ENCODE peak calls at places on chromosomes 3 and 15, in four cellular contexts. Q is H1, B is K562, Y is GM12878. T is an unnamed sample.

GRCh38 chr3:120459196-120459595 is 8.4 kb upstream of the FSTL1 start:
- DNase-seq in Y (no peak), Q (no peak), B (no peak), T (no peak)

GRCh38 chr3:33525232-33525631 is 85.0 kb upstream of the UBP1 start:
- DNase-seq in Y (no peak), B (no peak), Q (no peak), T (no peak)

GRCh38 chr15:67331676-67332075 is 77.1 kb downstream of the IQCH start:
- DNase-seq in B (no peak), Q (no peak), Y (no peak), T (no peak)

GRCh38 chr3:13108861-13109260 is 35.6 kb upstream of the IQSEC1 start:
- DNase-seq in B (no peak), Q (no peak), Y (no peak), T (no peak)

GRCh38 chr3:10242182-10243065 is 5.8 kb upstream of the TATDN2 start:
- DNase-seq in Y (no peak), B (no peak), Q (no peak), T (no peak)

GRCh38 chr3:184774996-184775715 is 36.8 kb upstream of the VPS8 start:
- DNase-seq in B (no peak), Q (no peak), Y (no peak), T (no peak)

GRCh38 chr3:14177580-14178246 is 688 bp downstream of the XPC start:
- DNase-seq in Y (no peak), Q (no peak), B (no peak), T (no peak)

GRCh38 chr3:139309046-139309660 is 34.7 kb upstream of the MRPS22 start:
- DNase-seq in Y (no peak), B (no peak), Q (no peak), T (no peak)

GRCh38 chr15:74037171-74038117 is 42.9 kb downstream of the PML start:
- DNase-seq in Y (no peak), B (no peak), Q (no peak), T (no peak)

GRCh38 chr3:150248116-150248864 is 159.8 kb upstream of the TSC22D2 start:
- DNase-seq in Q (no peak), Y (no peak), B (no peak), T (no peak)
- TF ChIP-seq NRF1 in Q (no peak), Y (no peak), B (no peak), T (no peak)

DNA sequence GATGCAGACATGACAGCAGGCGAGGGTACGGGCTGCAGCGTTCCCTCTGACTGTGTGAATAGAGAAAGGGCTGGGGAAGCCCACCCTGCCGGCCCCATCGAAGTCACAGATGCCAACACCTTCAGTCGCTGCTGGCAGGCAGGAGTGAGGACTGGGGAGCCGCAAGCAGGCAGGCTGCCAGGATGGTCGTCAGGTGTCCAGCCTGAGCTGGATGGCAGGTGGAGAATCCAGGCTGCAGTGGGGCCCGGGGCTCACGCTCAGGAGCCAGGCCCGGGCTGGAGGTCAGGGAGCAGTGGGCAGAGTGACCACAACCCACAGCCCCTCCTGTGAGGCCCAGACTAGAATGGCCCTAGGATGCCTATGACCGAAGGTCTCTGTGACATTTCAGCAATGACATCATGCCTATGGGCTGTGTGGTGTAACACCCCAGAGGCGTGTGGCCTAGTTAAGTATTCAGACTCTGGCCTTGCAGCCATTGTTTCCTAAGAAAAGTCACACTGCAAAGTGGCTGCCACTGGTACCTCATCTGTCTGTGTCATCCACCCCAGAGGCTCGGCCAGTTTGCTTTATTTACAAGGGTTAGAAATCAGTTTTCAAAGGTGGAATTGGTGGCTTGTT is 15.7 kb downstream of the PRR23E start:
- DNase-seq in Q (no peak), Y (no peak), B (no peak), T (no peak)
- TF ChIP-seq NRF1 in Q (no peak), Y (no peak), B (no peak), T (no peak)

GRCh38 chr15:68820589-68821189 is at the start of gene ANP32A:
- DNase-seq in Q (peak; percentile 99), B (peak; percentile 99), Y (peak; percentile 62), T (peak; percentile 100)

GRCh38 chr15:68818671-68819450 is 1.8 kb downstream of the ANP32A start:
- DNase-seq in Q (peak; percentile 70), B (peak; percentile 51), Y (no peak), T (peak; percentile 74)

GRCh38 chr15:68818088-68818670 is 2.5 kb downstream of the ANP32A start:
- DNase-seq in Q (peak; percentile 79), B (peak; percentile 60), Y (no peak), T (peak; percentile 87)

GRCh38 chr15:68820205-68820588 is 498 bp downstream of the ANP32A start:
- DNase-seq in Q (no peak), Y (no peak), B (no peak), T (no peak)

GRCh38 chr15:68819451-68820204 is 1.1 kb downstream of the ANP32A start:
- DNase-seq in Y (no peak), B (no peak), Q (no peak), T (peak; percentile 56)
- TF ChIP-seq NRF1 in Y (no peak), B (no peak), Q (no peak), T (no peak)

GRCh38 chr3:50529996-50530706 is 26.7 kb upstream of the CACNA2D2 start:
- DNase-seq in Q (peak; percentile 68), Y (no peak), B (no peak), T (no peak)
- TF ChIP-seq NRF1 in Q (no peak), Y (no peak), B (no peak), T (no peak)

GRCh38 chr3:42224178-42224577 is 41.8 kb downstream of the CCK start:
- DNase-seq in B (no peak), Q (no peak), Y (no peak), T (no peak)

GRCh38 chr3:42226470-42227425 is 39.2 kb downstream of the CCK start:
- DNase-seq in B (peak; percentile 42), Y (no peak), Q (no peak), T (no peak)

GRCh38 chr3:42222942-42223693 is 42.9 kb downstream of the CCK start:
- DNase-seq in Q (no peak), Y (no peak), B (no peak), T (no peak)

GRCh38 chr3:42225486-42226363 is 40.3 kb downstream of the CCK start:
- DNase-seq in Q (no peak), Y (no peak), B (no peak), T (no peak)

DNA sequence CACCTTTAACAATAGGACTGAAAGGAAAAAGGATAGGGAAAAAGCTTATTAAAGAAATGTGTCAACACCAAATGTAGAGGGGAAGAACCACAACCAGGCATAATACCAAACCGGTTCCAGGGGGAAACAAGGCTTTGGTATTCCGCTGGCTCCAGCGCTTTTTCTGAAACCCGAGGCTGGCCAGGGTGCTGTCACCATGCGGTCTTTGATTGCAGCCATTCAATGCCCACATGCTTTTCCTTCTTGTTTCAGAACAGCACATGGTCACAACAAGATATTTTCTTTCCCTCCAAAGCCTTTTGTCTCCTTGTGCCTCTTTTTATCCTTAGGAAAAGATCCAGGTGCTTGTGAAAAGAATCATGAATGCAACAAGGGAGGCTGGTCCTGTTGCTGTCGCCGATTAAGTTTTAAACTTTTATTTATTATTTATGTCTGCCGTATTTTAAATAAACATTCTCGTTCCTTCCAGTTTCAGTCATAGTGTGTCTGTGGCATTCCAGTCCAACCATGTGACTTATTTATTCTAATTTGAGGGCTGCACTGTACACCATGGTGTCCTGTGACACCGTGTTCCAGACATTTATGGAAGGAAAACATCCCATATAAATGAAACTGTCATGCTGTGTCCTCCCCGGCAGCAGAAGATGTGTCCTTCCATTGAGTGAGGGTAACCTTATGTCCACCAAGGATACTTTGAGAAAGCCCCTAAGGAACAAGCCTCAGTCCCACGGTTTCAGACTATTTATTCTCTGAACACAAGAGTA is 41.1 kb downstream of the CCK start:
- DNase-seq in Q (no peak), B (no peak), Y (no peak), T (no peak)
- TF ChIP-seq NRF1 in Q (no peak), B (no peak), Y (no peak), T (no peak)

GRCh38 chr3:8549354-8549753 is 47.7 kb downstream of the LMCD1 start:
- DNase-seq in Y (no peak), Q (no peak), B (no peak), T (no peak)

GRCh38 chr3:8553405-8553804 is 51.8 kb downstream of the LMCD1 start:
- DNase-seq in Q (no peak), B (no peak), Y (no peak), T (no peak)

GRCh38 chr3:8548502-8549300 is 47.1 kb downstream of the LMCD1 start:
- DNase-seq in Y (no peak), Q (no peak), B (no peak), T (no peak)

GRCh38 chr3:8552223-8552762 is 50.7 kb downstream of the LMCD1 start:
- DNase-seq in Y (no peak), Q (no peak), B (no peak), T (no peak)

DNA sequence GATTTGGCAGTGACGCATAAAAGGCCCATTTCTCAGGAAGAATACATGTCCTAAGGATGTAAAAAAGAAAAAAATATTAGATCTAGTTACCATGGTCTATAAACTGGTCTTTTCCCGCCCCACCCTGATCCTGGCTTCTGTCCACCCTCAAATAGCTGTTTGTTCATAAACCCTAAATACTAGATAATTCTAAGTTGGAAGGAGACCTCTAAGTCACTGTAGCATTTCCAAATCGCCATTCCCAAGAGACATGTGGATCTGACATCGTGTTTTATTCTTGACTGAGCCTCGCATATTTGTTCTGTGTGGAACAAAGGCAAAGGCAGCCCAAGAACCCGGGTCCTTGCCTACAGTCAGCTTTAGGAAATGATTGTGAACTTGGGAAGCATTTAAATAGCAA is 49.0 kb downstream of the LMCD1 start:
- DNase-seq in Y (no peak), Q (no peak), B (no peak), T (no peak)
- TF ChIP-seq NRF1 in Y (no peak), Q (no peak), B (no peak), T (no peak)

GRCh38 chr3:38840987-38841386 is 25.0 kb upstream of the SCN10A start:
- DNase-seq in Q (no peak), Y (no peak), B (no peak), T (no peak)

GRCh38 chr3:38842266-38842965 is 26.4 kb upstream of the SCN10A start:
- DNase-seq in Y (no peak), Q (no peak), B (no peak), T (no peak)

GRCh38 chr3:38843898-38844297 is 27.9 kb upstream of the SCN10A start:
- DNase-seq in B (no peak), Y (no peak), Q (no peak), T (peak; percentile 54)
- TF ChIP-seq NRF1 in B (peak; percentile 19), Y (no peak), Q (no peak), T (no peak)

GRCh38 chr3:60366491-60366890 is 884.8 kb downstream of the FHIT start:
- DNase-seq in B (no peak), Y (no peak), Q (no peak), T (no peak)
- TF ChIP-seq NRF1 in B (no peak), Y (no peak), Q (no peak), T (no peak)

T was measured in SK-N-SH.